ENCODE peak calls at places on chromosomes 11 and 22, in nine cellular contexts. One of them, this sample, is unnamed.

GRCh38 chr11:2293396-2294339 is 8.1 kb downstream of the C11orf21 start:
- DNase-seq in brain microvascular endothelial cell: no peak
- DNase-seq in spleen: no peak
- DNase-seq in testis: peak; percentile 14
- DNase-seq in AG04450: no peak
- DNase-seq in stomach: peak; percentile 25
- DNase-seq in mammary epithelial cell: no peak
- DNase-seq in upper lobe of right lung: peak; percentile 66
- DNase-seq in cardiac muscle cell: no peak
- DNase-seq in this sample: no peak

GRCh38 chr11:28123151-28123571 is 15.0 kb downstream of the METTL15 start:
- DNase-seq in brain microvascular endothelial cell: no peak
- DNase-seq in spleen: no peak
- DNase-seq in testis: no peak
- DNase-seq in AG04450: no peak
- DNase-seq in stomach: no peak
- DNase-seq in mammary epithelial cell: peak; percentile 30
- DNase-seq in upper lobe of right lung: no peak
- DNase-seq in cardiac muscle cell: no peak
- DNase-seq in this sample: no peak

GRCh38 chr11:78080084-78080817 is 589 bp upstream of the NDUFC2 start:
- DNase-seq in brain microvascular endothelial cell: no peak
- DNase-seq in spleen: no peak
- DNase-seq in testis: no peak
- DNase-seq in AG04450: no peak
- DNase-seq in stomach: no peak
- DNase-seq in mammary epithelial cell: no peak
- DNase-seq in upper lobe of right lung: no peak
- DNase-seq in cardiac muscle cell: no peak
- DNase-seq in this sample: no peak

GRCh38 chr11:117998201-117998579 is 12.0 kb downstream of the IL10RA start:
- DNase-seq in brain microvascular endothelial cell: no peak
- DNase-seq in spleen: no peak
- DNase-seq in testis: no peak
- DNase-seq in AG04450: no peak
- DNase-seq in stomach: no peak
- DNase-seq in mammary epithelial cell: no peak
- DNase-seq in upper lobe of right lung: no peak
- DNase-seq in cardiac muscle cell: no peak
- DNase-seq in this sample: no peak

GRCh38 chr11:28529046-28529445 is 420.9 kb downstream of the METTL15 start:
- DNase-seq in brain microvascular endothelial cell: peak; percentile 61
- DNase-seq in spleen: no peak
- DNase-seq in testis: no peak
- DNase-seq in AG04450: peak; percentile 30
- DNase-seq in stomach: no peak
- DNase-seq in mammary epithelial cell: no peak
- DNase-seq in upper lobe of right lung: no peak
- DNase-seq in cardiac muscle cell: peak; percentile 23
- DNase-seq in this sample: no peak

GRCh38 chr11:72494109-72494429 is 59.7 kb upstream of the CLPB start:
- DNase-seq in brain microvascular endothelial cell: no peak
- DNase-seq in spleen: no peak
- DNase-seq in testis: no peak
- DNase-seq in AG04450: no peak
- DNase-seq in stomach: no peak
- DNase-seq in mammary epithelial cell: no peak
- DNase-seq in upper lobe of right lung: no peak
- DNase-seq in cardiac muscle cell: no peak
- DNase-seq in this sample: no peak

GRCh38 chr11:126929186-126930085 is 71.1 kb downstream of the KIRREL3 start:
- DNase-seq in brain microvascular endothelial cell: no peak
- DNase-seq in spleen: no peak
- DNase-seq in testis: no peak
- DNase-seq in AG04450: no peak
- DNase-seq in stomach: no peak
- DNase-seq in mammary epithelial cell: peak; percentile 12
- DNase-seq in upper lobe of right lung: no peak
- DNase-seq in cardiac muscle cell: no peak
- DNase-seq in this sample: no peak

GRCh38 chr11:35663408-35663702 is 780 bp downstream of the TRIM44 start:
- DNase-seq in brain microvascular endothelial cell: no peak
- DNase-seq in spleen: no peak
- DNase-seq in testis: peak; percentile 15
- DNase-seq in AG04450: no peak
- DNase-seq in stomach: no peak
- DNase-seq in mammary epithelial cell: no peak
- DNase-seq in upper lobe of right lung: no peak
- DNase-seq in cardiac muscle cell: no peak
- DNase-seq in this sample: no peak

GRCh38 chr22:17767236-17768065 is 6.8 kb downstream of the BID start:
- DNase-seq in brain microvascular endothelial cell: no peak
- DNase-seq in spleen: no peak
- DNase-seq in testis: no peak
- DNase-seq in AG04450: no peak
- DNase-seq in stomach: no peak
- DNase-seq in mammary epithelial cell: peak; percentile 27
- DNase-seq in upper lobe of right lung: no peak
- DNase-seq in cardiac muscle cell: no peak
- DNase-seq in this sample: no peak

GRCh38 chr11:19525276-19525675 is 187.4 kb upstream of the NAV2 start:
- DNase-seq in brain microvascular endothelial cell: no peak
- DNase-seq in spleen: no peak
- DNase-seq in testis: no peak
- DNase-seq in AG04450: no peak
- DNase-seq in stomach: no peak
- DNase-seq in mammary epithelial cell: no peak
- DNase-seq in upper lobe of right lung: no peak
- DNase-seq in cardiac muscle cell: no peak
- DNase-seq in this sample: no peak

GRCh38 chr11:128615076-128615475 is 27.7 kb upstream of the ETS1 start:
- DNase-seq in brain microvascular endothelial cell: no peak
- DNase-seq in spleen: no peak
- DNase-seq in testis: no peak
- DNase-seq in AG04450: no peak
- DNase-seq in stomach: no peak
- DNase-seq in mammary epithelial cell: no peak
- DNase-seq in upper lobe of right lung: no peak
- DNase-seq in cardiac muscle cell: no peak
- DNase-seq in this sample: no peak

GRCh38 chr11:9273430-9274336 is 8.5 kb upstream of the DENND5A start:
- DNase-seq in brain microvascular endothelial cell: no peak
- DNase-seq in spleen: no peak
- DNase-seq in testis: no peak
- DNase-seq in AG04450: no peak
- DNase-seq in stomach: no peak
- DNase-seq in mammary epithelial cell: peak; percentile 70
- DNase-seq in upper lobe of right lung: no peak
- DNase-seq in cardiac muscle cell: no peak
- DNase-seq in this sample: no peak

GRCh38 chr11:115161876-115162275 is 342.3 kb downstream of the CADM1 start:
- DNase-seq in brain microvascular endothelial cell: no peak
- DNase-seq in spleen: no peak
- DNase-seq in testis: no peak
- DNase-seq in AG04450: no peak
- DNase-seq in stomach: no peak
- DNase-seq in mammary epithelial cell: no peak
- DNase-seq in upper lobe of right lung: no peak
- DNase-seq in cardiac muscle cell: no peak
- DNase-seq in this sample: no peak

DNA sequence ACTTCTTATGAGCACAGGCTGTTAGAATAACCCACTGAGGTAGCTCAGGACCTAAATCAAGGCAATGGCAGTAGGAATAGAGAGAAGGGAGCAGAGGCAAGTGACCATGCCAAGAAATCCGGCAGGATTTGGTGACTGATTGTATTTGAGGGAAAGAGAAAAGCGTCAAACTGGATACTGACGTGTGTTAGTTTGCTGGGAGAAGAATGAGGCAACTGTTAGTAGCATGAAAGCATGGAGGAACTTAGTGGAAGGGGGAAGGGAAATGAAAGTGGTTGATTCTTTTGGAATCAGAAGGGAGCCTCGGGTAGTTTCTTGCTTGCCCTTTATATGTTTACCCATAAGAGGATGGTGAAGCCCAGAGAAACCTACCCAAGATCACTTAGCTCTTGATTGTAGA is 8.3 kb downstream of the PPFIBP2 start:
- DNase-seq in brain microvascular endothelial cell: no peak
- DNase-seq in spleen: no peak
- DNase-seq in testis: no peak
- DNase-seq in AG04450: no peak
- DNase-seq in stomach: no peak
- DNase-seq in mammary epithelial cell: no peak
- DNase-seq in upper lobe of right lung: no peak
- DNase-seq in cardiac muscle cell: no peak
- DNase-seq in this sample: no peak
- H3K27ac ChIP-seq in brain microvascular endothelial cell: no peak overlapping the region
- H3K27ac ChIP-seq in spleen: peak overlapping the region; percentile 67
- H3K27ac ChIP-seq in testis: no peak overlapping the region
- H3K27ac ChIP-seq in AG04450: no peak overlapping the region
- H3K27ac ChIP-seq in stomach: no peak overlapping the region
- H3K27ac ChIP-seq in mammary epithelial cell: no peak overlapping the region
- H3K27ac ChIP-seq in upper lobe of right lung: no peak overlapping the region
- H3K27ac ChIP-seq in cardiac muscle cell: no peak overlapping the region
- H3K27ac ChIP-seq in this sample: no peak overlapping the region

GRCh38 chr11:92225563-92226308 is 1.1 kb downstream of the FAT3 start:
- DNase-seq in brain microvascular endothelial cell: no peak
- DNase-seq in spleen: no peak
- DNase-seq in testis: peak; percentile 19
- DNase-seq in AG04450: no peak
- DNase-seq in stomach: no peak
- DNase-seq in mammary epithelial cell: peak; percentile 12
- DNase-seq in upper lobe of right lung: peak; percentile 64
- DNase-seq in cardiac muscle cell: peak; percentile 50
- DNase-seq in this sample: no peak
- H3K27ac ChIP-seq in brain microvascular endothelial cell: no peak overlapping the region
- H3K27ac ChIP-seq in spleen: no peak overlapping the region
- H3K27ac ChIP-seq in testis: no peak overlapping the region
- H3K27ac ChIP-seq in AG04450: no peak overlapping the region
- H3K27ac ChIP-seq in stomach: peak overlapping the region; percentile 61
- H3K27ac ChIP-seq in mammary epithelial cell: no peak overlapping the region
- H3K27ac ChIP-seq in upper lobe of right lung: peak overlapping the region; percentile 11
- H3K27ac ChIP-seq in cardiac muscle cell: no peak overlapping the region
- H3K27ac ChIP-seq in this sample: no peak overlapping the region

GRCh38 chr22:44337658-44338004 is 24.9 kb upstream of the SHISAL1 start:
- DNase-seq in brain microvascular endothelial cell: peak; percentile 62
- DNase-seq in spleen: no peak
- DNase-seq in testis: peak; percentile 37
- DNase-seq in AG04450: peak; percentile 29
- DNase-seq in stomach: peak; percentile 32
- DNase-seq in mammary epithelial cell: peak; percentile 52
- DNase-seq in upper lobe of right lung: no peak
- DNase-seq in cardiac muscle cell: peak; percentile 47
- DNase-seq in this sample: no peak
- H3K27ac ChIP-seq in brain microvascular endothelial cell: no peak overlapping the region
- H3K27ac ChIP-seq in spleen: no peak overlapping the region
- H3K27ac ChIP-seq in testis: no peak overlapping the region
- H3K27ac ChIP-seq in AG04450: no peak overlapping the region
- H3K27ac ChIP-seq in stomach: no peak overlapping the region
- H3K27ac ChIP-seq in mammary epithelial cell: no peak overlapping the region
- H3K27ac ChIP-seq in upper lobe of right lung: no peak overlapping the region
- H3K27ac ChIP-seq in cardiac muscle cell: no peak overlapping the region
- H3K27ac ChIP-seq in this sample: no peak overlapping the region

GRCh38 chr11:65151500-65151899 is 17.2 kb upstream of the SYVN1 start:
- DNase-seq in brain microvascular endothelial cell: no peak
- DNase-seq in spleen: no peak
- DNase-seq in testis: no peak
- DNase-seq in AG04450: no peak
- DNase-seq in stomach: no peak
- DNase-seq in mammary epithelial cell: no peak
- DNase-seq in upper lobe of right lung: no peak
- DNase-seq in cardiac muscle cell: no peak
- DNase-seq in this sample: no peak

GRCh38 chr11:65147352-65148075 is 13.2 kb upstream of the SYVN1 start:
- DNase-seq in brain microvascular endothelial cell: no peak
- DNase-seq in spleen: no peak
- DNase-seq in testis: no peak
- DNase-seq in AG04450: no peak
- DNase-seq in stomach: no peak
- DNase-seq in mammary epithelial cell: no peak
- DNase-seq in upper lobe of right lung: no peak
- DNase-seq in cardiac muscle cell: no peak
- DNase-seq in this sample: no peak

GRCh38 chr11:65152157-65152556 is 17.8 kb upstream of the SYVN1 start:
- DNase-seq in brain microvascular endothelial cell: no peak
- DNase-seq in spleen: no peak
- DNase-seq in testis: no peak
- DNase-seq in AG04450: no peak
- DNase-seq in stomach: no peak
- DNase-seq in mammary epithelial cell: no peak
- DNase-seq in upper lobe of right lung: no peak
- DNase-seq in cardiac muscle cell: no peak
- DNase-seq in this sample: no peak

GRCh38 chr11:65148657-65149056 is 14.3 kb upstream of the SYVN1 start:
- DNase-seq in brain microvascular endothelial cell: no peak
- DNase-seq in spleen: peak; percentile 39
- DNase-seq in testis: no peak
- DNase-seq in AG04450: no peak
- DNase-seq in stomach: no peak
- DNase-seq in mammary epithelial cell: no peak
- DNase-seq in upper lobe of right lung: no peak
- DNase-seq in cardiac muscle cell: no peak
- DNase-seq in this sample: no peak

DNA sequence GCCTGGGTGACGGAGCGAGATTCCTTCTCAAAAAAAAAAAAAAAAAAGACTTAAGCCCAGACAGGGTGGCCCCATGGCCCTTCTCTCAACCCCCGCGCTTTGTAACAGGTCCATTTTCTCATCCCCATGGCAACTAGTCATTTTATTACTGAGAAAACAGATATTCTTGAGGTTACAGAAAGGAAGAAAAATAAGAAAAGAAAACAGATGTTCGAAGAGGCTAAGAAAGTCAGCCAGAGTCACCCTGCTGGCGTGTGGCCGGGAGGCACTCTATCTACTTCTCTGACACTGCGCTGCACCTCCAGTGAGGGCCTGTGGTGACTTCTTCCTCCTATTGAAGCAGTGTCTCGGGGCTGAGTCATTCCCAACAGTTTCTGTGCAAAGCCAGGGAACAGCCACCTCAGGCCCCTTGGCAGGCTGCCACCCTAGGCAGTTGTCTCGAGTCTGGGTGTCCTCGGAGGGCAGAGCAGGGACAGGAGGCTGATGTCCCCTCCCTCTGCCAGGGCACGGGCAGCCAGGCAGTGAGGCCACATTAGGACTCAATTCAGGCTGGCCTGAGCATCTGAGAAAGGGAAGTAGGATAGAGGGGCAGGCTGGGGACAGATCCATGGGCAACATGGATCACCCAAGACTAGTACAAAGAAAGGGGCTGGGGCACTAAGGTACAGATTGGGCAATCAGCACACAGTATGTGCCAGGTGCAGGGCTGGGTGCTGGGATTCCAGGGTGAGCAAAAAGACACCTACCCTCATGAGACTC is 16.4 kb upstream of the SYVN1 start:
- DNase-seq in brain microvascular endothelial cell: peak; percentile 93
- DNase-seq in spleen: peak; percentile 82
- DNase-seq in testis: peak; percentile 82
- DNase-seq in AG04450: no peak
- DNase-seq in stomach: peak; percentile 86
- DNase-seq in mammary epithelial cell: peak; percentile 93
- DNase-seq in upper lobe of right lung: peak; percentile 93
- DNase-seq in cardiac muscle cell: no peak
- DNase-seq in this sample: peak; percentile 95
- H3K27ac ChIP-seq in brain microvascular endothelial cell: peak overlapping the region; percentile 79
- H3K27ac ChIP-seq in spleen: peak overlapping the region; percentile 38
- H3K27ac ChIP-seq in testis: no peak overlapping the region
- H3K27ac ChIP-seq in AG04450: peak overlapping the region; percentile 21
- H3K27ac ChIP-seq in stomach: peak overlapping the region; percentile 65
- H3K27ac ChIP-seq in mammary epithelial cell: peak overlapping the region; percentile 70
- H3K27ac ChIP-seq in upper lobe of right lung: peak overlapping the region; percentile 71
- H3K27ac ChIP-seq in cardiac muscle cell: no peak overlapping the region
- H3K27ac ChIP-seq in this sample: peak overlapping the region; percentile 84

GRCh38 chr22:32752868-32753520 is 48.5 kb upstream of the TIMP3 start:
- DNase-seq in brain microvascular endothelial cell: peak; percentile 83
- DNase-seq in spleen: no peak
- DNase-seq in testis: no peak
- DNase-seq in AG04450: peak; percentile 52
- DNase-seq in stomach: no peak
- DNase-seq in mammary epithelial cell: no peak
- DNase-seq in upper lobe of right lung: no peak
- DNase-seq in cardiac muscle cell: no peak
- DNase-seq in this sample: no peak
- H3K27ac ChIP-seq in brain microvascular endothelial cell: peak overlapping the region; percentile 87
- H3K27ac ChIP-seq in spleen: no peak overlapping the region
- H3K27ac ChIP-seq in testis: no peak overlapping the region
- H3K27ac ChIP-seq in AG04450: peak overlapping the region; percentile 61
- H3K27ac ChIP-seq in stomach: peak overlapping the region; percentile 5
- H3K27ac ChIP-seq in mammary epithelial cell: no peak overlapping the region
- H3K27ac ChIP-seq in upper lobe of right lung: no peak overlapping the region
- H3K27ac ChIP-seq in cardiac muscle cell: no peak overlapping the region
- H3K27ac ChIP-seq in this sample: no peak overlapping the region